ENCODE peak calls at places on chromosomes 4 and X, in seven cellular contexts. One of them, this sample, is unnamed. For H3K36me3, the result is how much of the 10 kb centered on the place peaks cover.

GRCh38 chr4:1721003-1721665 is at the start of the genes TACC3 and TMEM129:
- DNase-seq in fibroblast of lung: peak
- DNase-seq in transverse colon: peak
- DNase-seq in right lobe of liver: peak
- DNase-seq in kidney epithelial cell: peak
- DNase-seq in cardiac muscle cell: peak
- DNase-seq in SK-N-SH: peak
- DNase-seq in this sample: peak

GRCh38 chr4:8468746-8469535 is 28.4 kb downstream of the TRMT44 start:
- DNase-seq in right lobe of liver: peak
- DNase-seq in cardiac muscle cell: peak
- DNase-seq in SK-N-SH: peak
- DNase-seq in kidney epithelial cell: no peak
- DNase-seq in transverse colon: peak
- DNase-seq in fibroblast of lung: peak
- DNase-seq in this sample: peak

GRCh38 chr4:56907489-56908205 is at the start of gene REST:
- DNase-seq in fibroblast of lung: peak
- DNase-seq in transverse colon: peak
- DNase-seq in right lobe of liver: peak
- DNase-seq in SK-N-SH: peak
- DNase-seq in cardiac muscle cell: peak
- DNase-seq in kidney epithelial cell: no peak
- DNase-seq in this sample: peak

GRCh38 chr4:20572976-20573375 is 127.3 kb upstream of the PACRGL start:
- DNase-seq in kidney epithelial cell: no peak
- DNase-seq in SK-N-SH: no peak
- DNase-seq in right lobe of liver: no peak
- DNase-seq in fibroblast of lung: no peak
- DNase-seq in cardiac muscle cell: no peak
- DNase-seq in transverse colon: no peak
- DNase-seq in this sample: no peak

GRCh38 chr4:19999775-20000414 is 251.8 kb upstream of the SLIT2 start:
- DNase-seq in right lobe of liver: no peak
- DNase-seq in SK-N-SH: peak
- DNase-seq in fibroblast of lung: no peak
- DNase-seq in cardiac muscle cell: no peak
- DNase-seq in transverse colon: no peak
- DNase-seq in kidney epithelial cell: no peak
- DNase-seq in this sample: no peak

GRCh38 chr4:110361921-110362320 is 114.0 kb upstream of the ENPEP start:
- DNase-seq in transverse colon: no peak
- DNase-seq in SK-N-SH: no peak
- DNase-seq in fibroblast of lung: no peak
- DNase-seq in right lobe of liver: no peak
- DNase-seq in kidney epithelial cell: peak
- DNase-seq in cardiac muscle cell: no peak
- DNase-seq in this sample: peak

GRCh38 chrX:10611441-10612090 is 8.8 kb downstream of the MID1 start:
- DNase-seq in fibroblast of lung: peak
- DNase-seq in transverse colon: no peak
- DNase-seq in cardiac muscle cell: no peak
- DNase-seq in SK-N-SH: no peak
- DNase-seq in kidney epithelial cell: no peak
- DNase-seq in right lobe of liver: no peak
- DNase-seq in this sample: no peak

GRCh38 chrX:465418-465817 is 78.7 kb upstream of the PPP2R3B start:
- DNase-seq in transverse colon: no peak
- DNase-seq in cardiac muscle cell: no peak
- DNase-seq in kidney epithelial cell: no peak
- DNase-seq in fibroblast of lung: no peak
- DNase-seq in SK-N-SH: no peak
- DNase-seq in right lobe of liver: no peak
- DNase-seq in this sample: no peak

GRCh38 chrX:134006484-134007161 is 21.2 kb upstream of the GPC3 start:
- DNase-seq in transverse colon: no peak
- DNase-seq in SK-N-SH: no peak
- DNase-seq in cardiac muscle cell: no peak
- DNase-seq in kidney epithelial cell: no peak
- DNase-seq in fibroblast of lung: peak
- DNase-seq in right lobe of liver: no peak
- DNase-seq in this sample: peak

GRCh38 chrX:372856-373640 is 13.7 kb downstream of the PPP2R3B start:
- DNase-seq in kidney epithelial cell: no peak
- DNase-seq in SK-N-SH: no peak
- DNase-seq in cardiac muscle cell: peak
- DNase-seq in right lobe of liver: no peak
- DNase-seq in transverse colon: no peak
- DNase-seq in fibroblast of lung: no peak
- DNase-seq in this sample: no peak

GRCh38 chrX:13764765-13765164 is 30.2 kb downstream of the OFD1 start:
- DNase-seq in transverse colon: no peak
- DNase-seq in SK-N-SH: peak
- DNase-seq in cardiac muscle cell: peak
- DNase-seq in right lobe of liver: no peak
- DNase-seq in fibroblast of lung: peak
- DNase-seq in kidney epithelial cell: no peak
- DNase-seq in this sample: no peak
- TF ChIP-seq CTCF in transverse colon: no peak
- TF ChIP-seq CTCF in SK-N-SH: peak
- TF ChIP-seq CTCF in cardiac muscle cell: peak
- TF ChIP-seq CTCF in right lobe of liver: no peak
- TF ChIP-seq CTCF in fibroblast of lung: peak
- TF ChIP-seq CTCF in kidney epithelial cell: peak
- TF ChIP-seq CTCF in this sample: no peak

DNA sequence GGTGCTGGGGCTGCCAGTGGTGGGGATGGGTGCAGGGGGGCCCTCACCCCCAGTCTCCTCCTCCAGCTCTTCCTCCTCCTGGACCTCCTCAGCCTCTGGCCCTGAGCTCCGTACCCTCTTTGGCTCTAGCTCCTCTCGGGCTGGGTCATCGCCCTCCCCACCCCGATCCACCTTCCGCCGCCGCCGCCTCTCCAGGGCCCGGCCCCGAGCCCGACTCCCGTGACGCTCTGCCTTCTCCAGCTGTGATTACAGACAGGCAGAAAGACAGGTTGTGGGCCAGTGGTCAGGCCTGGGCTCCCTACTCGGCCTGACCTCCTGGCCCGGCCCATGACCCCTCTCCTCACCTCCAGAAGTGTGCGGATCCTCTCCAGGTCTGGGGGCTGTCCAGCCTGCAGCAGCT is 31.9 kb downstream of the KDM5C start:
- DNase-seq in right lobe of liver: no peak
- DNase-seq in fibroblast of lung: no peak
- DNase-seq in kidney epithelial cell: no peak
- DNase-seq in transverse colon: no peak
- DNase-seq in SK-N-SH: no peak
- DNase-seq in cardiac muscle cell: no peak
- DNase-seq in this sample: no peak
- H3K36me3 ChIP-seq in right lobe of liver: under half
- H3K36me3 ChIP-seq in fibroblast of lung: under half
- H3K36me3 ChIP-seq in kidney epithelial cell: under half
- H3K36me3 ChIP-seq in transverse colon: under half
- H3K36me3 ChIP-seq in SK-N-SH: half or more
- H3K36me3 ChIP-seq in cardiac muscle cell: under half
- H3K36me3 ChIP-seq in this sample: under half

GRCh38 chr4:47668810-47669408 is 169.0 kb downstream of the CORIN start:
- DNase-seq in right lobe of liver: no peak
- DNase-seq in cardiac muscle cell: peak
- DNase-seq in kidney epithelial cell: no peak
- DNase-seq in fibroblast of lung: peak
- DNase-seq in transverse colon: no peak
- DNase-seq in SK-N-SH: peak
- DNase-seq in this sample: peak
- H3K4me3 ChIP-seq in right lobe of liver: no peak
- H3K4me3 ChIP-seq in cardiac muscle cell: no peak
- H3K4me3 ChIP-seq in kidney epithelial cell: no peak
- H3K4me3 ChIP-seq in fibroblast of lung: no peak
- H3K4me3 ChIP-seq in transverse colon: no peak
- H3K4me3 ChIP-seq in SK-N-SH: no peak
- H3K4me3 ChIP-seq in this sample: no peak

GRCh38 chrX:154986826-154987575 is 35.5 kb downstream of the F8 start:
- DNase-seq in right lobe of liver: no peak
- DNase-seq in fibroblast of lung: peak
- DNase-seq in kidney epithelial cell: no peak
- DNase-seq in cardiac muscle cell: no peak
- DNase-seq in SK-N-SH: no peak
- DNase-seq in transverse colon: no peak
- DNase-seq in this sample: no peak
- TF ChIP-seq CTCF in right lobe of liver: peak
- TF ChIP-seq CTCF in fibroblast of lung: no peak
- TF ChIP-seq CTCF in kidney epithelial cell: no peak
- TF ChIP-seq CTCF in cardiac muscle cell: no peak
- TF ChIP-seq CTCF in SK-N-SH: no peak
- TF ChIP-seq CTCF in transverse colon: no peak
- TF ChIP-seq CTCF in this sample: no peak

DNA sequence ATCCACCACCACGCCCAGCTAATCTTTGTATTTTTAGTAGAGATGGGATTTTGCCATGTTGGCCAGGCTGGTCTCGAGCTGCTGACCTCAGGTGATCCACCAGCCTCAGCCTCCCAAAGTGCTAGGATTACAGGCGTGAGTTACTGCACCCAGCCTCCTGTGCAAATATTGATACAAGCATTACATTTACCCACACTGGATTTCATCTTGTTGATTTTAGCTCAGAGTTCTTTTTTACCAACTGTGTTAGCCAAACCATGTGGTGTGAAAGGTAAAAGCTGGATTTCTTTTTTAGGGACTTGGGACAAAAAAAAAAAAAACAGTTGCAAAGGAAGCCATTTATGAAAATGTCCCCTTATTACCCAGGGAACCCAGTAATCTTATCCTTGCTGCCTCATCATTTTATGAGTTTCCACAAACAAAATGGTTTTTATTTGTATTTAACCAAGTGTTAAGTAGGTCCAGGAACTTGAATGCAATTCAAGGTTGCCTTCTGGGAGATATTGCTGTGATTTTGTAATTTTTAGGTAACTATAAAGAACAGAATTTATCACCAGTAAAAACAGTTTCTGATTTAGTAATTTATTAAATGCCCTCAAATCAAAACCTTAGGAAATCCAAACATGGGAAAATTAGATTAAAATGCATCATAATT is 202.5 kb downstream of the PALLD start:
- DNase-seq in right lobe of liver: no peak
- DNase-seq in fibroblast of lung: no peak
- DNase-seq in cardiac muscle cell: no peak
- DNase-seq in transverse colon: no peak
- DNase-seq in kidney epithelial cell: no peak
- DNase-seq in SK-N-SH: no peak
- DNase-seq in this sample: no peak
- H3K36me3 ChIP-seq in right lobe of liver: under half
- H3K36me3 ChIP-seq in fibroblast of lung: under half
- H3K36me3 ChIP-seq in cardiac muscle cell: under half
- H3K36me3 ChIP-seq in transverse colon: under half
- H3K36me3 ChIP-seq in kidney epithelial cell: under half
- H3K36me3 ChIP-seq in SK-N-SH: under half
- H3K36me3 ChIP-seq in this sample: under half

DNA sequence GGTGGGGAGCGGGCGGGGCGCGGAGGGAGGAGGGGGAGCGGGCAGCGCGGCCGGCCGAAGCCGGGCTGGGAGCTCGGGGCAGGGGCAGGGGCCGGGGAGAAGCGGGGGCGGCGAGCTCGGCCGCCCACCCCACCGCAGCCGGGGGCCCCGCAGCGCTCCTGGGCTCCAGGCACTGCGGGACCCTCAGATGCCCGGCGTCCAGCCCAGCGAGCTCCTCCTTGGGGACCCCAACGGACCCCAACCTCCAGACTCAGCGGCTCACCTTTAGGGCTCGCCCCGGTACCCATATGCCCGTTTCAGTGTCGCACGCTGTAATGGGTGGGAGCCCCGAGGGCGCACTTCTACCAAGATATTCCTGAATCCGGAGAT is 357 bp upstream of the ADGRG2 start:
- DNase-seq in SK-N-SH: no peak
- DNase-seq in fibroblast of lung: no peak
- DNase-seq in transverse colon: no peak
- DNase-seq in kidney epithelial cell: no peak
- DNase-seq in cardiac muscle cell: peak
- DNase-seq in right lobe of liver: no peak
- DNase-seq in this sample: no peak
- H3K4me3 ChIP-seq in SK-N-SH: peak
- H3K4me3 ChIP-seq in fibroblast of lung: no peak
- H3K4me3 ChIP-seq in transverse colon: no peak
- H3K4me3 ChIP-seq in kidney epithelial cell: peak
- H3K4me3 ChIP-seq in cardiac muscle cell: peak
- H3K4me3 ChIP-seq in right lobe of liver: no peak
- H3K4me3 ChIP-seq in this sample: no peak

GRCh38 chr4:98094118-98094517 is 49.2 kb downstream of the STPG2 start:
- DNase-seq in SK-N-SH: no peak
- DNase-seq in transverse colon: no peak
- DNase-seq in right lobe of liver: no peak
- DNase-seq in cardiac muscle cell: no peak
- DNase-seq in kidney epithelial cell: no peak
- DNase-seq in fibroblast of lung: no peak
- DNase-seq in this sample: peak

GRCh38 chr4:98092833-98093439 is 50.3 kb downstream of the STPG2 start:
- DNase-seq in right lobe of liver: no peak
- DNase-seq in kidney epithelial cell: no peak
- DNase-seq in SK-N-SH: no peak
- DNase-seq in cardiac muscle cell: peak
- DNase-seq in transverse colon: no peak
- DNase-seq in fibroblast of lung: peak
- DNase-seq in this sample: peak
- TF ChIP-seq CTCF in right lobe of liver: peak
- TF ChIP-seq CTCF in kidney epithelial cell: peak
- TF ChIP-seq CTCF in SK-N-SH: peak
- TF ChIP-seq CTCF in cardiac muscle cell: peak
- TF ChIP-seq CTCF in transverse colon: no peak
- TF ChIP-seq CTCF in fibroblast of lung: peak
- TF ChIP-seq CTCF in this sample: peak

GRCh38 chrX:75131973-75132627 is 24.0 kb downstream of the ABCB7 start:
- DNase-seq in kidney epithelial cell: no peak
- DNase-seq in fibroblast of lung: no peak
- DNase-seq in transverse colon: no peak
- DNase-seq in SK-N-SH: no peak
- DNase-seq in right lobe of liver: no peak
- DNase-seq in cardiac muscle cell: no peak
- DNase-seq in this sample: no peak
- H3K36me3 ChIP-seq in kidney epithelial cell: under half
- H3K36me3 ChIP-seq in fibroblast of lung: under half
- H3K36me3 ChIP-seq in transverse colon: under half
- H3K36me3 ChIP-seq in SK-N-SH: under half
- H3K36me3 ChIP-seq in right lobe of liver: under half
- H3K36me3 ChIP-seq in cardiac muscle cell: under half
- H3K36me3 ChIP-seq in this sample: under half

DNA sequence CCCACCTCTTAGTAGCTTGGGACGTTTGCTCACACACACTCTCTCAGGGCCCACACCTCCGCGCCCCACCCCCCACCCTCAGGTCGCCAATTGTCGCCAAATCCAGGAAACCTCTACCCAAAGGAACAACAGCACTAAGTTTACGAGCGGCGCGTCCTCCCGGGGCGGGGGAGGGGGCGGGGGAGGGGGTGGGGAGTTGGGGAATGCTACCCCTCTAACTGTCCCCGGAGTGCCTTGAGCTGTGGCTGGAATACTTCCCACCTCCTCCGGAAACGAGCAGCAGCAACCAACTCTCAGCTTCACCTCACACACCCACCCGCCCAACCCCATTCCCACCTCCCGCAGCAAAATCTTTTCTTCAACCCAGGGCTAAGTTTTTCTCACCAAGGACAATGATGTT is 135.6 kb upstream of the ZIC3 start:
- DNase-seq in kidney epithelial cell: no peak
- DNase-seq in fibroblast of lung: no peak
- DNase-seq in cardiac muscle cell: no peak
- DNase-seq in transverse colon: no peak
- DNase-seq in right lobe of liver: no peak
- DNase-seq in SK-N-SH: no peak
- DNase-seq in this sample: no peak
- H3K4me3 ChIP-seq in kidney epithelial cell: no peak
- H3K4me3 ChIP-seq in fibroblast of lung: no peak
- H3K4me3 ChIP-seq in cardiac muscle cell: no peak
- H3K4me3 ChIP-seq in transverse colon: no peak
- H3K4me3 ChIP-seq in right lobe of liver: no peak
- H3K4me3 ChIP-seq in SK-N-SH: no peak
- H3K4me3 ChIP-seq in this sample: no peak